ENCODE peak calls at places on chromosome 10, in six cellular contexts. N is H1, X is K562, H is GM12878, K is HepG2, R is GM12891. U is an unnamed sample.

GRCh38 chr10:97442277-97442676 is 3.5 kb downstream of the EXOSC1 start:
- DNase-seq in K (no peak), H (no peak), X (no peak), N (no peak), R (no peak), U (no peak)

GRCh38 chr10:29461042-29461441 is 172.2 kb downstream of the LYZL1 start:
- DNase-seq in R (no peak), N (no peak), X (no peak), H (no peak), K (no peak), U (no peak)

GRCh38 chr10:110820321-110820814 is 51.4 kb upstream of the PDCD4 start:
- DNase-seq in H (no peak), X (no peak), N (no peak), K (no peak), R (no peak), U (no peak)

GRCh38 chr10:53898532-53898931 is 902.5 kb downstream of the PCDH15 start:
- DNase-seq in K (no peak), N (no peak), H (no peak), R (no peak), X (no peak), U (no peak)

GRCh38 chr10:78464118-78464855 is 430.6 kb downstream of the RPS24 start:
- DNase-seq in K (no peak), H (no peak), X (no peak), R (no peak), N (no peak), U (no peak)

GRCh38 chr10:7541137-7542087 is 125.4 kb downstream of the ITIH5 start:
- DNase-seq in H (no peak), R (no peak), N (peak), X (no peak), K (peak), U (no peak)

GRCh38 chr10:115706482-115707076 is 566.4 kb downstream of the GFRA1 start:
- DNase-seq in X (no peak), K (peak), R (no peak), H (no peak), N (no peak), U (no peak)

GRCh38 chr10:74642901-74643585 is 183.4 kb upstream of the KAT6B start:
- DNase-seq in R (no peak), K (no peak), H (no peak), X (no peak), N (no peak), U (no peak)

GRCh38 chr10:61974611-61975010 is 73.1 kb downstream of the ARID5B start:
- DNase-seq in N (no peak), H (no peak), K (no peak), X (no peak), R (no peak), U (no peak)

GRCh38 chr10:71083457-71083975 is 128.9 kb upstream of the UNC5B start:
- DNase-seq in K (no peak), R (no peak), X (no peak), N (peak), H (no peak), U (no peak)

GRCh38 chr10:84541289-84541637 is 212.9 kb downstream of the CCSER2 start:
- DNase-seq in N (no peak), K (peak), H (no peak), X (peak), R (no peak), U (no peak)

GRCh38 chr10:79149662-79150443 is 81.1 kb downstream of the ZMIZ1 start:
- DNase-seq in K (no peak), R (peak), X (peak), N (no peak), H (no peak), U (peak)

GRCh38 chr10:10872706-10873276 is 144.9 kb upstream of the CELF2 start:
- DNase-seq in K (no peak), R (no peak), X (no peak), N (no peak), H (no peak), U (no peak)

GRCh38 chr10:84156768-84157167 is 16.8 kb upstream of the GPR15LG start:
- DNase-seq in X (peak), R (no peak), H (no peak), K (no peak), N (no peak), U (no peak)

GRCh38 chr10:18224626-18225445 is 84.6 kb downstream of the CACNB2 start:
- DNase-seq in X (no peak), K (no peak), N (no peak), R (no peak), H (no peak), U (no peak)

GRCh38 chr10:124534231-124534798 is 72.7 kb downstream of the LHPP start:
- DNase-seq in R (no peak), X (no peak), K (no peak), H (no peak), N (no peak), U (no peak)

GRCh38 chr10:31947144-31947926 is 18.7 kb upstream of the ARHGAP12 start:
- DNase-seq in R (no peak), H (no peak), N (no peak), X (no peak), K (peak), U (no peak)

GRCh38 chr10:5632430-5632829 is 34.0 kb downstream of the ASB13 start:
- DNase-seq in N (no peak), K (peak), X (no peak), H (no peak), R (no peak), U (no peak)

GRCh38 chr10:29691564-29692064 is 56.8 kb upstream of the SVIL start:
- DNase-seq in N (no peak), X (no peak), R (no peak), K (no peak), H (no peak), U (no peak)

GRCh38 chr10:98664329-98665042 is 217.8 kb upstream of the HPS1 start:
- DNase-seq in R (peak), H (peak), X (peak), N (peak), K (peak), U (peak)

GRCh38 chr10:122495406-122496340 is 34.3 kb downstream of the HTRA1 start:
- DNase-seq in H (no peak), R (no peak), X (no peak), N (no peak), K (no peak), U (no peak)

GRCh38 chr10:104103956-104104355 is 18.0 kb upstream of the SFR1 start:
- DNase-seq in N (no peak), K (no peak), R (no peak), X (no peak), H (no peak), U (no peak)

GRCh38 chr10:51176976-51177690 is 102.8 kb downstream of the PRKG1 start:
- DNase-seq in R (no peak), K (no peak), H (no peak), X (no peak), N (no peak), U (no peak)

GRCh38 chr10:11208908-11209809 is 191.5 kb downstream of the CELF2 start:
- DNase-seq in H (no peak), N (no peak), K (no peak), X (no peak), R (no peak), U (peak)

GRCh38 chr10:27687326-27687725 is 58.3 kb downstream of the MKX start:
- DNase-seq in X (no peak), R (no peak), N (no peak), K (no peak), H (no peak), U (no peak)

GRCh38 chr10:69685802-69686585 is 55.9 kb downstream of the FAM241B start:
- DNase-seq in X (no peak), N (no peak), H (no peak), K (no peak), R (no peak), U (no peak)

GRCh38 chr10:83612050-83612449 is 527.3 kb upstream of the GHITM start:
- DNase-seq in H (no peak), R (no peak), X (no peak), N (no peak), K (no peak), U (no peak)

GRCh38 chr10:92241158-92241500 is 49.7 kb downstream of the CPEB3 start:
- DNase-seq in H (no peak), R (no peak), X (peak), K (peak), N (no peak), U (no peak)

GRCh38 chr10:92239185-92239599 is 51.7 kb downstream of the CPEB3 start:
- DNase-seq in X (no peak), R (no peak), H (no peak), N (no peak), K (no peak), U (no peak)

GRCh38 chr10:92241501-92241900 is 49.4 kb downstream of the CPEB3 start:
- DNase-seq in R (no peak), K (no peak), X (no peak), N (no peak), H (no peak), U (no peak)

GRCh38 chr10:92239600-92240288 is 51.1 kb downstream of the CPEB3 start:
- DNase-seq in N (peak), K (no peak), R (peak), H (no peak), X (no peak), U (peak)

DNA sequence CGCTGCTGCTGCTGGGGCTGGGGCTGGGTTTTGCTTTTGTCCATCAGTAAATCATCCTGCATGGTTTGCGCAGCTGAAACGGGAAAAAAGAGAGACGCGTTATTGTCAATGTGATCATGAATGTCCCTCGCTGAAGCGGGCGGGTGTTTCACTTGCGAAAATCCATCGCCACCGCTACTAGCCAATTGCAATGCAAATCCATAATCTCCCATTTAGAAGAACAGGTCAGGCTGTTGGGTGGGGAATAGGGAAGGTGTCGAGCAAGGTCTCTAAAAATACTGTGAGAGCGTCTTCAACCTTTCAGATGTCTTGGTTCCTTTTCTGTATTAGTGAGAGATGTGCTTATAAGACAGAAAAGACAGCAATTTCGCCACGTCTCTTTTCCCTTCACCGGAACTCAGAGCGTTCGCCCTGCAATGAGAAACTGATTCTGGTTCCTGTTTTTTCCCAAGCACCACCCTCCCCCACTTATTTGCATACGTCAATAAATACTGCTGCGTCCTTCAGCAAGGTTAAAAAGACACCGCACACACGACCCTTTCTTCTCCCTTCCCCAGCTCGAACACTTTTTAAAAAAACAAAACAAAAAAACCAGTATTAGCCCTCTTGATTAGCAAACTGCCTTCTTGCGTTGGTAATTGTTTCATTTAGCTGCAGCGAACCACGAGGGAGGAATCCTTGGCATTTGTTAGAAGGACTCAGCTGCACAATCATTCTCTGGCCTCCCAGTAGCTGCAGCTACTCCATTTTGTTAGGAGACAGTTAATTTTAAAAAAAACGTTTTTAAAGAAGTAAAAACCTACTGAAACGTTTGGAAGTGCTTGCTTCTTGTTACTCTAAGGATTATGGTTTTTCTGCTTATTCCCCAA is 50.4 kb downstream of the CPEB3 start:
- DNase-seq in X (peak), K (peak), H (peak), R (no peak), N (peak), U (peak)
- TF ChIP-seq POLR2A in X (no peak), K (peak), H (peak), R (peak), N (no peak), U (no peak)

GRCh38 chr10:120221873-120222485 is 235.0 kb upstream of the PLPP4 start:
- DNase-seq in R (peak), K (peak), X (peak), N (peak), H (no peak), U (peak)
- TF ChIP-seq TAF1 in R (no peak), K (no peak), X (no peak), N (no peak), H (no peak), U (no peak)

GRCh38 chr10:117007080-117007479 is 2.1 kb upstream of the SHTN1 start:
- DNase-seq in X (peak), K (peak), N (no peak), R (no peak), H (no peak), U (no peak)

GRCh38 chr10:117003336-117003735 is 1.7 kb downstream of the SHTN1 start:
- DNase-seq in N (no peak), K (peak), H (no peak), X (no peak), R (no peak), U (no peak)

GRCh38 chr10:117005454-117006055 is 568 bp upstream of the SHTN1 start:
- DNase-seq in X (peak), R (no peak), N (peak), H (no peak), K (peak), U (peak)

GRCh38 chr10:117004238-117004626 is 755 bp downstream of the SHTN1 start:
- DNase-seq in X (no peak), R (no peak), N (no peak), H (no peak), K (no peak), U (no peak)

GRCh38 chr10:117004627-117005453 is at the start of gene SHTN1:
- DNase-seq in N (peak), X (peak), K (peak), H (no peak), R (peak), U (peak)
- TF ChIP-seq POLR2A in N (no peak), X (peak), K (peak), H (no peak), R (no peak), U (no peak)

GRCh38 chr10:113350311-113350710 is 202.5 kb upstream of the HABP2 start:
- DNase-seq in H (no peak), X (no peak), N (no peak), R (no peak), K (no peak), U (no peak)

GRCh38 chr10:113341138-113341537 is 211.7 kb upstream of the HABP2 start:
- DNase-seq in K (no peak), N (no peak), H (no peak), R (no peak), X (no peak), U (no peak)

GRCh38 chr10:113347508-113347907 is 205.3 kb upstream of the HABP2 start:
- DNase-seq in H (no peak), X (no peak), R (no peak), K (no peak), N (no peak), U (no peak)

GRCh38 chr10:113348694-113349093 is 204.2 kb upstream of the HABP2 start:
- DNase-seq in X (no peak), H (no peak), K (no peak), R (no peak), N (no peak), U (no peak)

DNA sequence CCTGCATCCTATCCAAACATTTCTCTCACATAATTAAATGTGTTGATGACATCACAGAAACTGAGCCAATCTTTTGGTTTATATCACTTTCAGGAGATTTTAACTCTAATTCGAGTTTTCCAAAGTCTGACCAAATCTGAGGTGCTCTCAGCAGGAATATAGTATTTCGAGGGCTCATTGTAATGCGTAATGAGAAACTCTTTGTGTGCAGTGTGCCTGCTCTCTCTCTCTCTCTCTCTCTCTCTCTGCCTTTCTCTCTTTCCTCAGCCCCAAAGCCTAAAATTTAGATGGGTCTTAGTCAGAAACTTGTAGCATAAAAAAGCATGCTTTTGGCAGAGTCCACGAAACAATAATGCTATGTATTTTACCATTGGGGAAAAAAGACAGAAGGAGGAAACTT is 207.0 kb upstream of the HABP2 start:
- DNase-seq in N (no peak), R (no peak), H (no peak), K (no peak), X (no peak), U (no peak)
- TF ChIP-seq TAF1 in N (no peak), R (no peak), H (no peak), K (no peak), X (no peak), U (no peak)

DNA sequence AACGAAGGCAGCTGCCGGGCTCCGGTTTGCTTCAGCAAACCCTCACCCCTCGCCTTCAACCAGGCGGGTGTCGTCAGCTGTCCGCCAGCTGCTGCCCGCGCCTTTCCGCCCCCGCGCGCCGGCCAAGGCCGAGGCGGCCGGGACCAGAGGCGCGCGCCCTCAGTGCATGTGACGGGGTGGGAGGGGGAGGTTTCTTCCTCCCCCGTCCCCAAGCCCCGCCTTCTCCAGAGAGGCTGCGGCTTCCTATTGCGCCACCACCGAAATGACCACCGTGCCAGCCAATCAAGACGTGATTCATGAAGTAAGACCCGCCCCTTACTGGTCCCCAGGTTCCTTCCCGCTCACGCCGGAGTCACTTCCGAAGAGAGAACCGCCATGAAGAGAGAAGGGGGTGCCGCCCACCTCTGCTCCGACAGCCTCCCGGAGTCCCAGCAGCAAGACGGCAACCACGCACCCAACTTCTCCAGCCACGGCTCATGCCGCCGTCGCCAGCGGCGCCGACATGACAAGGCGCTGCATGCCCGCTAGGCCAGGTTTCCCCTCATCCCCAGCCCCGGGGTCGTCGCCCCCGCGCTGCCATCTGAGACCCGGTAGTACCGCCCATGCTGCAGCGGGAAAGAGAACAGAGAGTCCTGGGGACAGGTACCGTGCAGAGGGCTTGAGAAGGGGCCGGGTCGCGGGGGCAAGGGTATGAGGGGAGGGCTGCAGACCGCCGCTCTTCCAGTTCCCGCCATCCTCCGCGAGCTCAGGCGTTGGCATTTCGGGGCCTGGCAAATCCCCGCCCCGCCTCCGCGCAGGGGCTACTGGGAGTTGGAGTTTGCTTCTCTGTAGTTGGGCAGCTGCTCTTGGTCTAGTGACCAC is at the start of gene SLF2:
- DNase-seq in K (peak), N (peak), R (peak), X (peak), H (peak), U (peak)
- TF ChIP-seq POLR2A in K (peak), N (peak), R (peak), X (peak), H (peak), U (peak)

U was measured in GM12892.